ENCODE peak calls at places on chromosomes 11 and 22, in five cellular contexts. M is K562, I is H1, C is GM12878, N is HepG2. U is an unnamed sample.

GRCh38 chr11:47593492-47593933 is 698 bp downstream of the C1QTNF4 start:
- DNase-seq in M (no peak), I (no peak), C (no peak), N (no peak), U (no peak)

GRCh38 chr22:24247011-24247507 is 2.2 kb upstream of the GGT5 start:
- DNase-seq in C (no peak), M (no peak), N (no peak), I (no peak), U (no peak)

GRCh38 chr11:69132301-69132670 is 23.4 kb upstream of the SMIM38 start:
- DNase-seq in M (no peak), N (no peak), C (no peak), I (no peak), U (no peak)

GRCh38 chr11:43556892-43557291 is 123.6 kb upstream of the HSD17B12 start:
- DNase-seq in M (no peak), I (no peak), C (no peak), N (no peak), U (no peak)

GRCh38 chr11:46222485-46223251 is 54.8 kb upstream of the CREB3L1 start:
- DNase-seq in N (no peak), C (no peak), M (peak; percentile 55), I (no peak), U (no peak)

GRCh38 chr22:48889887-48890692 is 937.6 kb downstream of the BRD1 start:
- DNase-seq in I (no peak), M (no peak), N (no peak), C (no peak), U (no peak)

GRCh38 chr11:64150481-64151239 is 15.3 kb downstream of the MACROD1 start:
- DNase-seq in M (no peak), C (no peak), N (no peak), I (no peak), U (no peak)

GRCh38 chr11:41954034-41954433 is 494.6 kb upstream of the LRRC4C start:
- DNase-seq in I (no peak), N (no peak), C (no peak), M (no peak), U (no peak)

GRCh38 chr11:19933801-19934488 is 221.3 kb downstream of the NAV2 start:
- DNase-seq in M (no peak), N (no peak), I (no peak), C (no peak), U (no peak)

GRCh38 chr11:101407324-101407723 is 176.5 kb downstream of the TRPC6 start:
- DNase-seq in I (no peak), N (no peak), C (no peak), M (no peak), U (no peak)

GRCh38 chr11:14042686-14043440 is 80.3 kb downstream of the SPON1 start:
- DNase-seq in I (no peak), M (no peak), C (no peak), N (no peak), U (no peak)

GRCh38 chr11:86519064-86519911 is 144.6 kb downstream of the CCDC81 start:
- DNase-seq in M (no peak), I (no peak), N (no peak), C (no peak), U (no peak)

GRCh38 chr11:22193348-22194051 is 615 bp downstream of the ANO5 start:
- DNase-seq in I (peak; percentile 67), N (no peak), C (no peak), M (peak; percentile 8), U (peak; percentile 77)

GRCh38 chr11:111367411-111368284 is 11.4 kb downstream of the POU2AF1 start:
- DNase-seq in N (no peak), I (no peak), C (peak; percentile 80), M (no peak), U (no peak)

GRCh38 chr22:46849951-46850350 is 87.5 kb downstream of the TBC1D22A start:
- DNase-seq in C (no peak), I (peak; percentile 20), N (no peak), M (no peak), U (no peak)

GRCh38 chr22:29096736-29097669 is 24.2 kb downstream of the KREMEN1 start:
- DNase-seq in I (no peak), C (no peak), N (peak; percentile 99), M (peak; percentile 26), U (peak; percentile 35)

GRCh38 chr11:1863352-1864215 is 10.7 kb downstream of the LSP1 start:
- DNase-seq in M (peak; percentile 62), C (no peak), I (no peak), N (peak; percentile 29), U (peak; percentile 53)
- TF ChIP-seq CREB1 in M (no peak), C (no peak), I (no peak), N (no peak), U (no peak)

DNA sequence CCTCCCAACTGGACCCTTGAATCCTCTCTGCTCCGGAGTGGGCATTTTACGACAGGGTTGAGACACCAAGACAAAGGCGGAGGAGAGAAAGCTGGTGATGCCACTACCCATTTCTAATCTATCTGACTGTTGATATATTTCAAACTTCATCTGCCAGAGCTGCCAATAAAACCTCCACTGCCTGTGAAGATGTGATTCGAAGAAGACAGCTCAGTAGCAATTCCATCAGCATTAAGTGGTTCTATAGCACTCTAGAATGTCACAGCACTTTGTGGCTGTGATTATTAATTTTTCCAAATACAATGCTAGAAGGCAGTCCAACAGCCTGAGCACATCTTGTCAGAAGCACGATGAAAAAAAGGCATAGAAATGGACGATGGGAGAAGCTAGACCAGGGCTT is 282.8 kb downstream of the OPCML start:
- DNase-seq in M (no peak), C (no peak), N (no peak), I (no peak), U (no peak)
- H3K4me1 ChIP-seq in M (no peaks in the 10 kb centered on the region), C (no peaks in the 10 kb centered on the region), N (no peaks in the 10 kb centered on the region), I (no peaks in the 10 kb centered on the region), U (peaks cover 4% of the 10 kb centered on the region)

GRCh38 chr22:17965538-17966402 is 58.6 kb downstream of the MICAL3 start:
- DNase-seq in N (no peak), C (no peak), I (no peak), M (peak; percentile 70), U (no peak)
- TF ChIP-seq CREB1 in N (no peak), C (no peak), I (no peak), M (no peak), U (no peak)

GRCh38 chr11:122081073-122081472 is 34.9 kb downstream of the BLID start:
- DNase-seq in I (no peak), M (no peak), C (no peak), N (no peak), U (no peak)
- H3K4me1 ChIP-seq in I (no peaks in the 10 kb centered on the region), M (no peaks in the 10 kb centered on the region), C (no peaks in the 10 kb centered on the region), N (no peaks in the 10 kb centered on the region), U (no peaks in the 10 kb centered on the region)

DNA sequence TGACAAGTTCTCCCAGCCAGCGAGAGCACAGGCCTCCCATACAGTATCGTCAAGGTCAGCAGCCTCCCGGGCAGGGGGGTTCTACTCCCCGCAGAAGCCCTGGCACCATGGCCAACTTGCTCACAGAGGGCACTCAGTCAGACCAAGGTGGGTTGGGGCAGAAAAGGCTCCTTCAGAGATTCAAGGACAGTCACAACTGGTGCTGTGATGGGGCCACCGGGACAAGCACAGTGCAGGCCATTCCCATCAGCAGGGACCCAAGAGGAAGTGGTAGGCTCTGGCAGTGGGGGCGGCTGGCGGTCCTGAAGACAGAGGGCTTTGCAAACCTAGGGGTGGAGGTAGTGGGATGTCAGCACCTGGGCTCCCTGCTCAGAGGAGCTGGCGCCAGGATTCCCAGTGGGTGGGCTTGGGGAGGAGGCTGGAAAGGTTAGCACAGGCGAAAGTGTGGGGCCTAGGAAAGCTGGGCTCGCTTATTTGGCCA is 5.3 kb upstream of the NEAT1 start:
- DNase-seq in I (peak; percentile 48), N (no peak), C (no peak), M (no peak), U (no peak)
- TF ChIP-seq CREB1 in I (no peak), N (no peak), C (no peak), M (no peak), U (no peak)

DNA sequence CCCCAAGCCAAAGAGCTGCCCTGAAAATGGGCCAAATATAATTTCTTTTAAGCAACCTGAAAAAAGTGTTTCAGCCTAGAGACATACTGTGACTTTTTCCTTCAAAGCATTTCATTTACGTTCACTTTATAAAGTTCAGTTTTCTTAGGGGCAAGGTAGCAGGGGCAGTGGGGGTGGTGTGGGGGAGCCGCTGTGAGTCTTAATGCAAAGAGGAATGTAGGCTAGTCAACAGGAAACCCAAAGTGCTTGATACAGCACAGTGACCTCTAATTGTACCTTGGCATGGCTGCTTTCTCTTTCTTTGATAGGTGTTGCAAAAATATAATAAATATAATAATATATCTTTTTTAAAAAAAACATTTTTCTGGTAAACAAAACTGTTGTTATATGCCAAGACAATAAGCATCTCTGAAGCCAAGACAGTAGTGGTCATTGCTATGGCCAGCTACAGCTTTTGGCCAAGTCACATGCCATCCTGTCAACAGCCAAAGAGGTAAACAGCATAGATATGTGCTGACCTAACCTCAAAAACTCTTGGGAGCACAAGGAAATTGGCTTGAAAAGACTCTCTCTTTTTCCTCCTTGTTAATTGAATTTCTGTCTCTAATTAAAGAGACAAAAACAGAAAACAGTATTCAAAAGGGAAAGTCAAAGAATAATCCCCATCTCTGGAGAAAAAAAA is 58.7 kb downstream of the LIF start:
- DNase-seq in I (no peak), N (no peak), M (no peak), C (no peak), U (no peak)
- H3K4me1 ChIP-seq in I (no peaks in the 10 kb centered on the region), N (peaks cover 83% of the 10 kb centered on the region), M (no peaks in the 10 kb centered on the region), C (peaks cover 3% of the 10 kb centered on the region), U (peaks cover 42% of the 10 kb centered on the region)

GRCh38 chr11:12287009-12287373 is 90.4 kb upstream of the PARVA start:
- DNase-seq in N (peak; percentile 36), M (no peak), I (peak; percentile 31), C (no peak), U (no peak)

GRCh38 chr11:12286606-12287005 is 90.8 kb upstream of the PARVA start:
- DNase-seq in N (no peak), M (no peak), C (no peak), I (no peak), U (no peak)

GRCh38 chr11:12285106-12285505 is 92.3 kb upstream of the PARVA start:
- DNase-seq in M (no peak), I (no peak), C (no peak), N (no peak), U (no peak)

GRCh38 chr11:12284321-12285050 is 92.9 kb upstream of the PARVA start:
- DNase-seq in M (no peak), N (no peak), C (no peak), I (peak; percentile 19), U (no peak)

GRCh38 chr11:12285811-12286222 is 91.6 kb upstream of the PARVA start:
- DNase-seq in I (peak; percentile 30), C (no peak), N (no peak), M (no peak), U (no peak)
- TF ChIP-seq CREB1 in I (no peak), C (no peak), N (no peak), M (no peak), U (no peak)

U was measured in GM23338.